ENCODE peak calls at places on chromosomes 12 and 14, in six cellular contexts. One of them, this sample, is unnamed.

GRCh38 chr12:124979568-124979967 is 9.4 kb downstream of the DHX37 start:
- DNase-seq in HL-60: no peak
- DNase-seq in GM10248: no peak
- DNase-seq in astrocyte of the cerebellum: no peak
- DNase-seq in right atrium auricular region: no peak
- DNase-seq in sigmoid colon: no peak
- DNase-seq in this sample: no peak

GRCh38 chr14:76293221-76293620 is 82.7 kb upstream of the ESRRB start:
- DNase-seq in astrocyte of the cerebellum: no peak
- DNase-seq in HL-60: no peak
- DNase-seq in GM10248: no peak
- DNase-seq in right atrium auricular region: peak
- DNase-seq in sigmoid colon: no peak
- DNase-seq in this sample: peak

GRCh38 chr12:44972746-44973421 is 78.0 kb downstream of the DBX2 start:
- DNase-seq in HL-60: no peak
- DNase-seq in astrocyte of the cerebellum: no peak
- DNase-seq in right atrium auricular region: no peak
- DNase-seq in sigmoid colon: no peak
- DNase-seq in GM10248: peak
- DNase-seq in this sample: no peak

GRCh38 chr14:24665440-24665991 is 31.5 kb upstream of the GZMB start:
- DNase-seq in HL-60: no peak
- DNase-seq in sigmoid colon: no peak
- DNase-seq in right atrium auricular region: no peak
- DNase-seq in astrocyte of the cerebellum: no peak
- DNase-seq in GM10248: peak
- DNase-seq in this sample: no peak

GRCh38 chr12:57888407-57889157 is 42.1 kb upstream of the CTDSP2 start:
- DNase-seq in sigmoid colon: no peak
- DNase-seq in HL-60: no peak
- DNase-seq in astrocyte of the cerebellum: no peak
- DNase-seq in right atrium auricular region: no peak
- DNase-seq in GM10248: no peak
- DNase-seq in this sample: no peak

GRCh38 chr14:40188006-40188405 is 755.8 kb upstream of the FBXO33 start:
- DNase-seq in sigmoid colon: no peak
- DNase-seq in HL-60: no peak
- DNase-seq in GM10248: no peak
- DNase-seq in right atrium auricular region: no peak
- DNase-seq in astrocyte of the cerebellum: peak
- DNase-seq in this sample: no peak

GRCh38 chr14:103597623-103598372 is 31.2 kb upstream of the KLC1 start:
- DNase-seq in astrocyte of the cerebellum: peak
- DNase-seq in sigmoid colon: no peak
- DNase-seq in HL-60: no peak
- DNase-seq in right atrium auricular region: peak
- DNase-seq in GM10248: no peak
- DNase-seq in this sample: peak

GRCh38 chr14:106622200-106622745 is 1095.9 kb downstream of the TMEM121 start:
- DNase-seq in sigmoid colon: no peak
- DNase-seq in GM10248: no peak
- DNase-seq in astrocyte of the cerebellum: no peak
- DNase-seq in HL-60: no peak
- DNase-seq in right atrium auricular region: no peak
- DNase-seq in this sample: no peak

GRCh38 chr12:55847603-55848329 is 5.0 kb upstream of the MMP19 start:
- DNase-seq in sigmoid colon: peak
- DNase-seq in GM10248: no peak
- DNase-seq in right atrium auricular region: peak
- DNase-seq in astrocyte of the cerebellum: peak
- DNase-seq in HL-60: peak
- DNase-seq in this sample: peak

GRCh38 chr12:49055092-49055491 is 5.5 kb downstream of the KMT2D start:
- DNase-seq in sigmoid colon: no peak
- DNase-seq in right atrium auricular region: no peak
- DNase-seq in HL-60: no peak
- DNase-seq in astrocyte of the cerebellum: no peak
- DNase-seq in GM10248: no peak
- DNase-seq in this sample: no peak

GRCh38 chr14:90535556-90535930 is 138.7 kb downstream of the CALM1 start:
- DNase-seq in sigmoid colon: no peak
- DNase-seq in astrocyte of the cerebellum: no peak
- DNase-seq in HL-60: no peak
- DNase-seq in GM10248: no peak
- DNase-seq in right atrium auricular region: no peak
- DNase-seq in this sample: no peak

GRCh38 chr12:110349521-110350151 is 53.9 kb downstream of the ANAPC7 start:
- DNase-seq in sigmoid colon: no peak
- DNase-seq in right atrium auricular region: no peak
- DNase-seq in GM10248: peak
- DNase-seq in HL-60: no peak
- DNase-seq in astrocyte of the cerebellum: no peak
- DNase-seq in this sample: no peak

GRCh38 chr14:100417466-100417865 is 94.3 kb downstream of the SLC25A47 start:
- DNase-seq in GM10248: no peak
- DNase-seq in right atrium auricular region: peak
- DNase-seq in sigmoid colon: peak
- DNase-seq in HL-60: no peak
- DNase-seq in astrocyte of the cerebellum: peak
- DNase-seq in this sample: peak

GRCh38 chr12:93972411-93973208 is 175.8 kb upstream of the PLXNC1 start:
- DNase-seq in GM10248: no peak
- DNase-seq in astrocyte of the cerebellum: peak
- DNase-seq in right atrium auricular region: no peak
- DNase-seq in HL-60: no peak
- DNase-seq in sigmoid colon: no peak
- DNase-seq in this sample: no peak

GRCh38 chr12:123096159-123096558 is 54.7 kb downstream of the PITPNM2 start:
- DNase-seq in astrocyte of the cerebellum: no peak
- DNase-seq in GM10248: no peak
- DNase-seq in HL-60: peak
- DNase-seq in right atrium auricular region: no peak
- DNase-seq in sigmoid colon: no peak
- DNase-seq in this sample: no peak

GRCh38 chr12:132142679-132143327 is 1.3 kb downstream of the DDX51 start:
- DNase-seq in GM10248: no peak
- DNase-seq in astrocyte of the cerebellum: no peak
- DNase-seq in right atrium auricular region: no peak
- DNase-seq in sigmoid colon: no peak
- DNase-seq in HL-60: no peak
- DNase-seq in this sample: no peak

GRCh38 chr14:75577090-75577489 is 1.3 kb upstream of the FLVCR2 start:
- DNase-seq in HL-60: no peak
- DNase-seq in GM10248: no peak
- DNase-seq in astrocyte of the cerebellum: no peak
- DNase-seq in right atrium auricular region: no peak
- DNase-seq in sigmoid colon: peak
- DNase-seq in this sample: no peak

GRCh38 chr14:49768301-49769121 is 558 bp downstream of the KLHDC2 start:
- DNase-seq in astrocyte of the cerebellum: no peak
- DNase-seq in sigmoid colon: peak
- DNase-seq in HL-60: peak
- DNase-seq in GM10248: peak
- DNase-seq in right atrium auricular region: peak
- DNase-seq in this sample: no peak

GRCh38 chr14:22039938-22040780 is 366.5 kb upstream of the OR4E1 start:
- DNase-seq in HL-60: no peak
- DNase-seq in GM10248: no peak
- DNase-seq in astrocyte of the cerebellum: no peak
- DNase-seq in sigmoid colon: no peak
- DNase-seq in right atrium auricular region: no peak
- DNase-seq in this sample: no peak
- TF ChIP-seq CTCF in HL-60: peak
- TF ChIP-seq CTCF in GM10248: peak
- TF ChIP-seq CTCF in astrocyte of the cerebellum: peak
- TF ChIP-seq CTCF in sigmoid colon: no peak
- TF ChIP-seq CTCF in right atrium auricular region: peak
- TF ChIP-seq CTCF in this sample: peak

GRCh38 chr14:22314183-22314820 is 274.7 kb downstream of the DAD1 start:
- DNase-seq in astrocyte of the cerebellum: no peak
- DNase-seq in HL-60: no peak
- DNase-seq in sigmoid colon: no peak
- DNase-seq in GM10248: peak
- DNase-seq in right atrium auricular region: no peak
- DNase-seq in this sample: no peak
- TF ChIP-seq CTCF in astrocyte of the cerebellum: peak
- TF ChIP-seq CTCF in HL-60: peak
- TF ChIP-seq CTCF in sigmoid colon: no peak
- TF ChIP-seq CTCF in GM10248: peak
- TF ChIP-seq CTCF in right atrium auricular region: peak
- TF ChIP-seq CTCF in this sample: peak

GRCh38 chr14:96938946-96939345 is 141.8 kb downstream of the VRK1 start:
- DNase-seq in right atrium auricular region: no peak
- DNase-seq in astrocyte of the cerebellum: no peak
- DNase-seq in sigmoid colon: no peak
- DNase-seq in GM10248: peak
- DNase-seq in HL-60: no peak
- DNase-seq in this sample: no peak
- TF ChIP-seq CTCF in right atrium auricular region: no peak
- TF ChIP-seq CTCF in astrocyte of the cerebellum: no peak
- TF ChIP-seq CTCF in sigmoid colon: no peak
- TF ChIP-seq CTCF in GM10248: peak
- TF ChIP-seq CTCF in HL-60: no peak
- TF ChIP-seq CTCF in this sample: no peak

DNA sequence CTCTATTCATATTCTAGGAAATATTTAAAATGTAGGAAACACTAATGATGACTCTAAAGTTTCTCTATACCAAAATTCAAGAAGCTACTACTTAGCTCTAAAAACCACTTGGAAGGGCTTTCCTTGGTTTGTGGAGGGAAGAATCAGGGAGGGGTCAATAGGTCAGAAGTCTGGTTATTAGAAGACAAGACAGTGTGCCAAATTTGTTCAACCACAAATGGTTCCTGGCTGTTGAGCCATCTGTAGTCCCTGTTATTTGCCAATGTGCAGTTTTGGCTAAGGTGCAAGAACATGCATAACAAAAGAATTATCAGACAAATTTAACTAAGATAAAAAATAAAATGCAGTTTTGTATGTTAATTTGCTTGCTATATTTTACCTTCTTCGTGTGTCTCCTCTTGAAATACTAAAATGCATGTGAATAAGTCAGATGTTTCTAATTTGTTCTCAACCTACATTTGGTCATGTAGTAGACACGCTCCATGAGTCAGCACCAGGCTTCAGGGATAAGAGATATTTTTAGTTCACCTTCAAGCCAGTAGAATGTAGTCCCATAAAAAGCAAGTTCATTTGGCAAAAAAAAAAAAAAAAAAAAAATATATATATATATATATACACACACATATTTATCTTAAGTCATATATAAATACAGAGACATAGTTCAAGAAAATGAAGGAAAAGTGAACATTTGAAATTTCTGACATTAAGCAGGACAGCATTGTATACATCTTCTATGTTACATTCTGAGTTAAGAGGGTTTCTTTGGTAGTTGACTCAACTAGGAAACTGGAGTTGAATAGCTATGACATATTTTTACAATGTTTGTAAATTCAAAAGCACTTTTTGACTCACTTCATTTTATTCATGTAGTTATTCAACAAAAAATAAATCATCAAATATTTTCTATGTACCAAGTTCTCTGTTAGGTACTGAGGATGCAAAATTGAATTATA is 123.3 kb downstream of the KCNC2 start:
- DNase-seq in HL-60: no peak
- DNase-seq in right atrium auricular region: no peak
- DNase-seq in sigmoid colon: no peak
- DNase-seq in astrocyte of the cerebellum: peak
- DNase-seq in GM10248: no peak
- DNase-seq in this sample: no peak
- TF ChIP-seq CTCF in HL-60: no peak
- TF ChIP-seq CTCF in right atrium auricular region: no peak
- TF ChIP-seq CTCF in sigmoid colon: no peak
- TF ChIP-seq CTCF in astrocyte of the cerebellum: no peak
- TF ChIP-seq CTCF in GM10248: no peak
- TF ChIP-seq CTCF in this sample: no peak

GRCh38 chr12:67068773-67069450 is 200.2 kb upstream of the CAND1 start:
- DNase-seq in GM10248: peak
- DNase-seq in astrocyte of the cerebellum: peak
- DNase-seq in right atrium auricular region: no peak
- DNase-seq in HL-60: no peak
- DNase-seq in sigmoid colon: peak
- DNase-seq in this sample: no peak
- TF ChIP-seq CTCF in GM10248: no peak
- TF ChIP-seq CTCF in astrocyte of the cerebellum: peak
- TF ChIP-seq CTCF in right atrium auricular region: no peak
- TF ChIP-seq CTCF in HL-60: no peak
- TF ChIP-seq CTCF in sigmoid colon: no peak
- TF ChIP-seq CTCF in this sample: no peak

GRCh38 chr12:106981781-106982180 is 5.2 kb downstream of the MTERF2 start:
- DNase-seq in sigmoid colon: no peak
- DNase-seq in HL-60: no peak
- DNase-seq in GM10248: no peak
- DNase-seq in astrocyte of the cerebellum: no peak
- DNase-seq in right atrium auricular region: no peak
- DNase-seq in this sample: no peak
- TF ChIP-seq CTCF in sigmoid colon: no peak
- TF ChIP-seq CTCF in HL-60: no peak
- TF ChIP-seq CTCF in GM10248: no peak
- TF ChIP-seq CTCF in astrocyte of the cerebellum: no peak
- TF ChIP-seq CTCF in right atrium auricular region: no peak
- TF ChIP-seq CTCF in this sample: no peak

GRCh38 chr14:51847489-51847796 is 13.0 kb upstream of the GNG2 start:
- DNase-seq in HL-60: no peak
- DNase-seq in astrocyte of the cerebellum: no peak
- DNase-seq in right atrium auricular region: no peak
- DNase-seq in sigmoid colon: no peak
- DNase-seq in GM10248: no peak
- DNase-seq in this sample: no peak
- TF ChIP-seq CTCF in HL-60: no peak
- TF ChIP-seq CTCF in astrocyte of the cerebellum: no peak
- TF ChIP-seq CTCF in right atrium auricular region: no peak
- TF ChIP-seq CTCF in sigmoid colon: no peak
- TF ChIP-seq CTCF in GM10248: no peak
- TF ChIP-seq CTCF in this sample: no peak

GRCh38 chr14:41299924-41300323 is 306.8 kb upstream of the LRFN5 start:
- DNase-seq in right atrium auricular region: no peak
- DNase-seq in GM10248: no peak
- DNase-seq in HL-60: no peak
- DNase-seq in sigmoid colon: no peak
- DNase-seq in astrocyte of the cerebellum: no peak
- DNase-seq in this sample: no peak
- TF ChIP-seq CTCF in right atrium auricular region: no peak
- TF ChIP-seq CTCF in GM10248: no peak
- TF ChIP-seq CTCF in HL-60: no peak
- TF ChIP-seq CTCF in sigmoid colon: no peak
- TF ChIP-seq CTCF in astrocyte of the cerebellum: no peak
- TF ChIP-seq CTCF in this sample: no peak

This sample was measured in osteocyte.